ENCODE peak calls at places on chromosome 13, in seven cellular contexts. One of them, this sample, is unnamed.

GRCh38 chr13:33250594-33250993 is 35.0 kb downstream of the STARD13 start:
- DNase-seq in uterus: no peak
- DNase-seq in cardiac muscle cell: no peak
- DNase-seq in Peyer's patch: no peak
- DNase-seq in psoas muscle: no peak
- DNase-seq in IMR-90: peak; percentile 50
- DNase-seq in body of pancreas: no peak
- DNase-seq in this sample: no peak

GRCh38 chr13:99973163-99973785 is 1.7 kb upstream of the ZIC5 start:
- DNase-seq in uterus: no peak
- DNase-seq in cardiac muscle cell: peak; percentile 2
- DNase-seq in Peyer's patch: no peak
- DNase-seq in psoas muscle: no peak
- DNase-seq in IMR-90: no peak
- DNase-seq in body of pancreas: no peak
- DNase-seq in this sample: no peak

GRCh38 chr13:76048675-76049396 is 412.7 kb downstream of the LMO7 start:
- DNase-seq in uterus: no peak
- DNase-seq in cardiac muscle cell: no peak
- DNase-seq in Peyer's patch: no peak
- DNase-seq in psoas muscle: no peak
- DNase-seq in IMR-90: no peak
- DNase-seq in body of pancreas: peak; percentile 23
- DNase-seq in this sample: no peak

GRCh38 chr13:43054803-43055802 is 31.7 kb downstream of the DNAJC15 start:
- DNase-seq in uterus: peak; percentile 46
- DNase-seq in cardiac muscle cell: peak; percentile 70
- DNase-seq in Peyer's patch: no peak
- DNase-seq in psoas muscle: peak; percentile 46
- DNase-seq in IMR-90: peak; percentile 87
- DNase-seq in body of pancreas: peak; percentile 18
- DNase-seq in this sample: peak; percentile 45

GRCh38 chr13:34246511-34246910 is 428.6 kb downstream of the RFC3 start:
- DNase-seq in uterus: no peak
- DNase-seq in cardiac muscle cell: no peak
- DNase-seq in Peyer's patch: no peak
- DNase-seq in psoas muscle: no peak
- DNase-seq in IMR-90: no peak
- DNase-seq in body of pancreas: no peak
- DNase-seq in this sample: no peak

GRCh38 chr13:80157261-80157942 is 183.5 kb downstream of the SPRY2 start:
- DNase-seq in uterus: no peak
- DNase-seq in cardiac muscle cell: peak; percentile 25
- DNase-seq in Peyer's patch: no peak
- DNase-seq in psoas muscle: no peak
- DNase-seq in IMR-90: peak; percentile 35
- DNase-seq in body of pancreas: no peak
- DNase-seq in this sample: no peak

GRCh38 chr13:28346136-28346535 is 148.8 kb downstream of the FLT1 start:
- DNase-seq in uterus: no peak
- DNase-seq in cardiac muscle cell: no peak
- DNase-seq in Peyer's patch: no peak
- DNase-seq in psoas muscle: no peak
- DNase-seq in IMR-90: peak; percentile 38
- DNase-seq in body of pancreas: no peak
- DNase-seq in this sample: no peak

GRCh38 chr13:108643646-108644353 is 14.4 kb downstream of the MYO16 start:
- DNase-seq in uterus: no peak
- DNase-seq in cardiac muscle cell: no peak
- DNase-seq in Peyer's patch: no peak
- DNase-seq in psoas muscle: no peak
- DNase-seq in IMR-90: no peak
- DNase-seq in body of pancreas: no peak
- DNase-seq in this sample: no peak

GRCh38 chr13:31204592-31204991 is 4.8 kb downstream of the B3GLCT start:
- DNase-seq in uterus: peak; percentile 43
- DNase-seq in cardiac muscle cell: no peak
- DNase-seq in Peyer's patch: no peak
- DNase-seq in psoas muscle: no peak
- DNase-seq in IMR-90: peak; percentile 60
- DNase-seq in body of pancreas: no peak
- DNase-seq in this sample: peak; percentile 35

GRCh38 chr13:101728021-101728420 is 275.5 kb downstream of the ITGBL1 start:
- DNase-seq in uterus: no peak
- DNase-seq in cardiac muscle cell: no peak
- DNase-seq in Peyer's patch: no peak
- DNase-seq in psoas muscle: no peak
- DNase-seq in IMR-90: no peak
- DNase-seq in body of pancreas: no peak
- DNase-seq in this sample: no peak

GRCh38 chr13:107743523-107743922 is 471.8 kb downstream of the LIG4 start:
- DNase-seq in uterus: no peak
- DNase-seq in cardiac muscle cell: no peak
- DNase-seq in Peyer's patch: no peak
- DNase-seq in psoas muscle: no peak
- DNase-seq in IMR-90: peak; percentile 57
- DNase-seq in body of pancreas: no peak
- DNase-seq in this sample: no peak

GRCh38 chr13:41751277-41751676 is 209.6 kb downstream of the VWA8 start:
- DNase-seq in uterus: peak; percentile 65
- DNase-seq in cardiac muscle cell: peak; percentile 58
- DNase-seq in Peyer's patch: no peak
- DNase-seq in psoas muscle: no peak
- DNase-seq in IMR-90: peak; percentile 63
- DNase-seq in body of pancreas: peak; percentile 15
- DNase-seq in this sample: peak; percentile 5

GRCh38 chr13:51733656-51734334 is 70.2 kb downstream of the DHRS12 start:
- DNase-seq in uterus: no peak
- DNase-seq in cardiac muscle cell: peak; percentile 9
- DNase-seq in Peyer's patch: no peak
- DNase-seq in psoas muscle: no peak
- DNase-seq in IMR-90: peak; percentile 15
- DNase-seq in body of pancreas: no peak
- DNase-seq in this sample: no peak

GRCh38 chr13:60696602-60697001 is 299.6 kb downstream of the TDRD3 start:
- DNase-seq in uterus: no peak
- DNase-seq in cardiac muscle cell: no peak
- DNase-seq in Peyer's patch: no peak
- DNase-seq in psoas muscle: no peak
- DNase-seq in IMR-90: no peak
- DNase-seq in body of pancreas: no peak
- DNase-seq in this sample: no peak

GRCh38 chr13:33937373-33938087 is 119.6 kb downstream of the RFC3 start:
- DNase-seq in uterus: no peak
- DNase-seq in cardiac muscle cell: peak; percentile 4
- DNase-seq in Peyer's patch: no peak
- DNase-seq in psoas muscle: no peak
- DNase-seq in IMR-90: no peak
- DNase-seq in body of pancreas: no peak
- DNase-seq in this sample: no peak

GRCh38 chr13:39284801-39285388 is 246.6 kb downstream of the NHLRC3 start:
- DNase-seq in uterus: no peak
- DNase-seq in cardiac muscle cell: no peak
- DNase-seq in Peyer's patch: no peak
- DNase-seq in psoas muscle: no peak
- DNase-seq in IMR-90: peak; percentile 1
- DNase-seq in body of pancreas: no peak
- DNase-seq in this sample: no peak

GRCh38 chr13:31653730-31654129 is 85.6 kb upstream of the RXFP2 start:
- DNase-seq in uterus: no peak
- DNase-seq in cardiac muscle cell: no peak
- DNase-seq in Peyer's patch: no peak
- DNase-seq in psoas muscle: no peak
- DNase-seq in IMR-90: no peak
- DNase-seq in body of pancreas: no peak
- DNase-seq in this sample: no peak

GRCh38 chr13:77062097-77062496 is 35.1 kb upstream of the FBXL3 start:
- DNase-seq in uterus: no peak
- DNase-seq in cardiac muscle cell: no peak
- DNase-seq in Peyer's patch: no peak
- DNase-seq in psoas muscle: no peak
- DNase-seq in IMR-90: peak; percentile 67
- DNase-seq in body of pancreas: no peak
- DNase-seq in this sample: no peak

GRCh38 chr13:79581870-79582315 is 100.9 kb downstream of the NDFIP2 start:
- DNase-seq in uterus: no peak
- DNase-seq in cardiac muscle cell: no peak
- DNase-seq in Peyer's patch: no peak
- DNase-seq in psoas muscle: peak; percentile 64
- DNase-seq in IMR-90: peak; percentile 3
- DNase-seq in body of pancreas: no peak
- DNase-seq in this sample: peak; percentile 89

GRCh38 chr13:92913840-92914239 is 312.8 kb upstream of the GPC6 start:
- DNase-seq in uterus: no peak
- DNase-seq in cardiac muscle cell: no peak
- DNase-seq in Peyer's patch: no peak
- DNase-seq in psoas muscle: no peak
- DNase-seq in IMR-90: no peak
- DNase-seq in body of pancreas: no peak
- DNase-seq in this sample: no peak

GRCh38 chr13:40665754-40666057 is 735 bp downstream of the FOXO1 start:
- DNase-seq in uterus: no peak
- DNase-seq in cardiac muscle cell: no peak
- DNase-seq in Peyer's patch: no peak
- DNase-seq in psoas muscle: no peak
- DNase-seq in IMR-90: no peak
- DNase-seq in body of pancreas: no peak
- DNase-seq in this sample: peak; percentile 39

GRCh38 chr13:114147803-114148520 is 15.5 kb upstream of the RASA3 start:
- DNase-seq in uterus: no peak
- DNase-seq in cardiac muscle cell: no peak
- DNase-seq in Peyer's patch: no peak
- DNase-seq in psoas muscle: no peak
- DNase-seq in IMR-90: no peak
- DNase-seq in body of pancreas: no peak
- DNase-seq in this sample: no peak

GRCh38 chr13:74866151-74866550 is 615.8 kb downstream of the TBC1D4 start:
- DNase-seq in uterus: no peak
- DNase-seq in cardiac muscle cell: no peak
- DNase-seq in Peyer's patch: no peak
- DNase-seq in psoas muscle: no peak
- DNase-seq in IMR-90: no peak
- DNase-seq in body of pancreas: no peak
- DNase-seq in this sample: no peak

GRCh38 chr13:36665630-36666029 is 8.2 kb upstream of the SERTM1 start:
- DNase-seq in uterus: no peak
- DNase-seq in cardiac muscle cell: no peak
- DNase-seq in Peyer's patch: no peak
- DNase-seq in psoas muscle: no peak
- DNase-seq in IMR-90: no peak
- DNase-seq in body of pancreas: no peak
- DNase-seq in this sample: no peak

GRCh38 chr13:99495478-99496321 is 5.6 kb upstream of the TM9SF2 start:
- DNase-seq in uterus: no peak
- DNase-seq in cardiac muscle cell: no peak
- DNase-seq in Peyer's patch: no peak
- DNase-seq in psoas muscle: no peak
- DNase-seq in IMR-90: no peak
- DNase-seq in body of pancreas: no peak
- DNase-seq in this sample: peak; percentile 39

DNA sequence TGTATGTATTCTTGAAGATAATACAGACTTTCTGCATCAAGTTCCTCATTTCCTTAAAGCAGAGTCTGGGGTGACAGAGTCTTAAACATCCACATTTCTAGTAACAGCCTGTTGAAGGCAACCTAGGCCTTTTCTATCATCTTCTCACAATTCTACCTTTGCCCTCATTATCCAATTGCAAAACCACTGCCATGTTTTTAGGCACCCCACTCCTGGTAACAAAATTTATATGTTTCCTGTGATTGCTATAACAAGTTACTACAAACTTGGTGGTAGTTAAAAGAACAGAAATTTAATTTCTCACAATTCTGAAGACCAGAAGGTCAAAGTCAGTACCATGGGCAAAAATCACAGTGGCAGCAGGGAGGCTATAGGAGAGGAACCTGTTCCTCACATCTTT is 33.1 kb downstream of the TUBA3C start:
- DNase-seq in uterus: no peak
- DNase-seq in cardiac muscle cell: no peak
- DNase-seq in Peyer's patch: no peak
- DNase-seq in psoas muscle: no peak
- DNase-seq in IMR-90: no peak
- DNase-seq in body of pancreas: no peak
- DNase-seq in this sample: no peak
- H3K9me3 ChIP-seq in uterus: no peaks in the 10 kb centered on the region
- H3K9me3 ChIP-seq in cardiac muscle cell: no peaks in the 10 kb centered on the region
- H3K9me3 ChIP-seq in Peyer's patch: no peaks in the 10 kb centered on the region
- H3K9me3 ChIP-seq in psoas muscle: no peaks in the 10 kb centered on the region
- H3K9me3 ChIP-seq in IMR-90: peaks cover 36% of the 10 kb centered on the region
- H3K9me3 ChIP-seq in body of pancreas: no peaks in the 10 kb centered on the region
- H3K9me3 ChIP-seq in this sample: peaks cover 7% of the 10 kb centered on the region

GRCh38 chr13:44978328-44978727 is 10.9 kb downstream of the NUFIP1 start:
- DNase-seq in uterus: no peak
- DNase-seq in cardiac muscle cell: no peak
- DNase-seq in Peyer's patch: no peak
- DNase-seq in psoas muscle: no peak
- DNase-seq in IMR-90: no peak
- DNase-seq in body of pancreas: no peak
- DNase-seq in this sample: no peak
- H3K36me3 ChIP-seq in uterus: no peaks in the 10 kb centered on the region
- H3K36me3 ChIP-seq in cardiac muscle cell: peaks cover 41% of the 10 kb centered on the region
- H3K36me3 ChIP-seq in Peyer's patch: no peaks in the 10 kb centered on the region
- H3K36me3 ChIP-seq in psoas muscle: peaks cover 71% of the 10 kb centered on the region
- H3K36me3 ChIP-seq in IMR-90: peaks cover 21% of the 10 kb centered on the region
- H3K36me3 ChIP-seq in body of pancreas: no peaks in the 10 kb centered on the region
- H3K36me3 ChIP-seq in this sample: peaks cover 54% of the 10 kb centered on the region

DNA sequence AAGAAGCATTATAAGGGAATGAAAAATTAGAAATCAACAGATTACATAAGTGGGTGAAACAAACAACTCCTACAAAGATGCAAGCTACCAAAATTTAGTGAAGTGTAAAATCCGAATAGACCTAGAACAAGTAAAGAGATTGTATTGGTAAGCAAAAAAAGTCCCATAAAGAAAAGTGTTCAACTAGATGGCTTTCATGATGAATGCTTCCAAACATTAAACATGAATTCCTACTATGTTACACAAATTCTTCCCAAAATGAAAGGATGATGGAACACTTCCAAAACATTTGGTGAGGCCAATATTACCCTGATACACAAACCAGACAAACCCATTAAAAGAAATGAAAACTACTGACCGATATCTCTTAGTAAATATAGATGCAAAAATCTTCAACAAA is 139.0 kb downstream of the GPC5 start:
- DNase-seq in uterus: no peak
- DNase-seq in cardiac muscle cell: no peak
- DNase-seq in Peyer's patch: no peak
- DNase-seq in psoas muscle: no peak
- DNase-seq in IMR-90: no peak
- DNase-seq in body of pancreas: no peak
- DNase-seq in this sample: no peak
- H3K9me3 ChIP-seq in uterus: no peaks in the 10 kb centered on the region
- H3K9me3 ChIP-seq in cardiac muscle cell: no peaks in the 10 kb centered on the region
- H3K9me3 ChIP-seq in Peyer's patch: no peaks in the 10 kb centered on the region
- H3K9me3 ChIP-seq in psoas muscle: no peaks in the 10 kb centered on the region
- H3K9me3 ChIP-seq in IMR-90: no peaks in the 10 kb centered on the region
- H3K9me3 ChIP-seq in body of pancreas: no peaks in the 10 kb centered on the region
- H3K9me3 ChIP-seq in this sample: no peaks in the 10 kb centered on the region

GRCh38 chr13:19672990-19673389 is 39.5 kb downstream of the MPHOSPH8 start:
- DNase-seq in uterus: no peak
- DNase-seq in cardiac muscle cell: no peak
- DNase-seq in Peyer's patch: no peak
- DNase-seq in psoas muscle: no peak
- DNase-seq in IMR-90: no peak
- DNase-seq in body of pancreas: no peak
- DNase-seq in this sample: no peak
- H3K36me3 ChIP-seq in uterus: no peaks in the 10 kb centered on the region
- H3K36me3 ChIP-seq in cardiac muscle cell: peaks cover 71% of the 10 kb centered on the region
- H3K36me3 ChIP-seq in Peyer's patch: no peaks in the 10 kb centered on the region
- H3K36me3 ChIP-seq in psoas muscle: peaks cover 88% of the 10 kb centered on the region
- H3K36me3 ChIP-seq in IMR-90: peaks cover 59% of the 10 kb centered on the region
- H3K36me3 ChIP-seq in body of pancreas: peaks cover 4% of the 10 kb centered on the region
- H3K36me3 ChIP-seq in this sample: peaks cover 73% of the 10 kb centered on the region

GRCh38 chr13:21443171-21443570 is 15.9 kb downstream of the ZDHHC20 start:
- DNase-seq in uterus: no peak
- DNase-seq in cardiac muscle cell: no peak
- DNase-seq in Peyer's patch: no peak
- DNase-seq in psoas muscle: no peak
- DNase-seq in IMR-90: no peak
- DNase-seq in body of pancreas: no peak
- DNase-seq in this sample: no peak
- H3K9me3 ChIP-seq in uterus: peaks cover 1% of the 10 kb centered on the region
- H3K9me3 ChIP-seq in cardiac muscle cell: no peaks in the 10 kb centered on the region
- H3K9me3 ChIP-seq in Peyer's patch: no peaks in the 10 kb centered on the region
- H3K9me3 ChIP-seq in psoas muscle: peaks cover 6% of the 10 kb centered on the region
- H3K9me3 ChIP-seq in IMR-90: peaks cover 2% of the 10 kb centered on the region
- H3K9me3 ChIP-seq in body of pancreas: no peaks in the 10 kb centered on the region
- H3K9me3 ChIP-seq in this sample: peaks cover 4% of the 10 kb centered on the region